ENCODE peak calls at places on chromosomes 2 and 18, in six cellular contexts. C is lower leg skin, I is thoracic aorta, B is mammary epithelial cell, U is AG04449, L is fibroblast of mammary gland. Z is an unnamed sample.

GRCh38 chr2:1047485-1047884 is 96.8 kb downstream of the SNTG2 start:
- DNase-seq in C (no peak), U (no peak), I (no peak), B (no peak), L (peak), Z (no peak)

GRCh38 chr2:121663458-121663857 is 14.2 kb upstream of the CLASP1 start:
- DNase-seq in U (no peak), I (no peak), B (no peak), L (no peak), C (no peak), Z (no peak)

GRCh38 chr2:21256006-21256405 is 132.2 kb downstream of the TDRD15 start:
- DNase-seq in C (peak), B (peak), L (no peak), U (no peak), I (no peak), Z (no peak)

GRCh38 chr2:152071077-152071476 is 27.8 kb downstream of the CACNB4 start:
- DNase-seq in U (no peak), B (no peak), I (no peak), C (no peak), L (no peak), Z (no peak)

GRCh38 chr18:58754544-58755068 is 83.3 kb downstream of the MALT1 start:
- DNase-seq in L (no peak), C (no peak), U (no peak), B (no peak), I (no peak), Z (no peak)

GRCh38 chr18:79512461-79513380 is 117.0 kb downstream of the NFATC1 start:
- DNase-seq in U (no peak), B (no peak), C (peak), L (no peak), I (no peak), Z (no peak)

GRCh38 chr2:12534646-12535263 is 182.0 kb upstream of the TRIB2 start:
- DNase-seq in I (no peak), B (peak), C (no peak), U (peak), L (peak), Z (no peak)

GRCh38 chr2:96251721-96252292 is 14.0 kb downstream of the TMEM127 start:
- DNase-seq in U (peak), I (peak), C (no peak), L (peak), B (peak), Z (peak)

GRCh38 chr2:188600536-188601210 is 309.0 kb downstream of the GULP1 start:
- DNase-seq in B (no peak), L (peak), I (no peak), C (no peak), U (no peak), Z (no peak)

GRCh38 chr2:217277646-217278048 is 417.8 kb upstream of the TNP1 start:
- DNase-seq in C (no peak), U (peak), B (peak), L (peak), I (peak), Z (no peak)

GRCh38 chr2:85792783-85793441 is 39.1 kb downstream of the ATOH8 start:
- DNase-seq in B (peak), I (no peak), U (no peak), C (peak), L (peak), Z (no peak)

GRCh38 chr18:9766076-9766481 is 58.0 kb downstream of the RAB31 start:
- DNase-seq in L (no peak), U (no peak), B (no peak), C (no peak), I (no peak), Z (no peak)

GRCh38 chr18:34153711-34154110 is 71.0 kb downstream of the NOL4 start:
- DNase-seq in U (no peak), L (peak), C (no peak), I (no peak), B (peak), Z (no peak)

GRCh38 chr2:56540467-56540866 is 356.7 kb downstream of the CCDC85A start:
- DNase-seq in I (no peak), L (no peak), B (no peak), U (no peak), C (no peak), Z (no peak)

GRCh38 chr2:240325654-240326031 is 109.8 kb upstream of the GPC1 start:
- DNase-seq in B (peak), I (no peak), U (no peak), C (peak), L (no peak), Z (no peak)

GRCh38 chr2:190636362-190636761 is 12.5 kb upstream of the NAB1 start:
- DNase-seq in I (no peak), U (no peak), L (peak), C (no peak), B (peak), Z (no peak)

GRCh38 chr2:156481295-156481694 is 45.1 kb downstream of the GPD2 start:
- DNase-seq in B (no peak), C (no peak), I (no peak), L (no peak), U (no peak), Z (no peak)

GRCh38 chr2:32719933-32720716 is 92.3 kb downstream of the TTC27 start:
- DNase-seq in U (no peak), L (no peak), C (no peak), B (no peak), I (no peak), Z (no peak)

GRCh38 chr2:197092431-197092830 is 165.9 kb upstream of the PGAP1 start:
- DNase-seq in I (no peak), L (peak), U (peak), B (no peak), C (no peak), Z (no peak)

DNA sequence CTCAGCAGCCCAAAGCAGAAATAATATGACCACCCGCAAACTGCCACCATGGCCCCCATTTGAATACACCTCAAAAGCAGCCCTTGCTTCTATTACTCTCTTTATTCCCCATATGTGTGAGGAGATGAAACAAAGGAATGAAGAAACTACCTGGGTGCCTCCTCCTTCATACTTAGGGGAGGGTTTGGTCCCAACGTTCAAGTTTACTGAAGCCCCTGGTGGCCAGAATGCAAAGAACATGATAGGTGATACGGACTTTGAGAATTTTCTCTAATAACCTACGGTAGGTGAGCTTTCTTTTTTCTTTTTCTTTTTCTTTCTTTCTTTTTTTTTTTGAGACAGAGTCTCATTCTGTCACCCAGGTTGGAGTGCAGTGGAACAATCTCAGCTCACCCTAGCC is 110.3 kb upstream of the FBXO11 start:
- DNase-seq in I (no peak), C (no peak), U (no peak), B (no peak), L (no peak), Z (no peak)
- TF ChIP-seq CTCF in I (no peak), C (no peak), U (no peak), B (no peak), L (peak), Z (peak)

GRCh38 chr2:144504191-144504590 is 15.7 kb downstream of the ZEB2 start:
- DNase-seq in L (no peak), B (no peak), I (no peak), C (no peak), U (no peak), Z (no peak)
- TF ChIP-seq CTCF in L (peak), B (no peak), I (no peak), C (no peak), U (no peak), Z (no peak)

GRCh38 chr18:77701977-77702376 is 452.3 kb downstream of the GALR1 start:
- DNase-seq in B (no peak), U (no peak), C (no peak), L (no peak), I (no peak), Z (no peak)
- TF ChIP-seq CTCF in B (no peak), U (no peak), C (no peak), L (no peak), I (no peak), Z (no peak)

DNA sequence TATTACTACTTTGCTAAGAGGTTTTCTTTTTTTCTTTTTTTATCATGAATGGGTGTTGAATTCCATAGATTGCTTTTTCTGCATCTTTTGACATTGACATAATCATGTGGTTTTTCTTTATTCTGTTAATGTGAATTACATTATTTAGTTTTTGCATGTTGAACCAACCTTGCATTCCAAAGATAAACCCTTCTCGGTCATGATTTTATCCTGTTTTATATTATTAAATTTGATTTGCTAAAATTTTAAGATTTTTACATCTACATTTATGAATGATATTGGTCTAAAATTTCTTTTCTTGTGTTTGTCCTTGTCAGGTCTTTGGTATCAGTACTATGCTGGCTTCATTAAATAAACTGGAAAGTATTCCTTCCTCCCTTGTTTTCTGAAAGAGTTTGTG is 87.5 kb upstream of the FOSL2 start:
- DNase-seq in C (no peak), B (no peak), I (no peak), L (no peak), U (no peak), Z (no peak)
- TF ChIP-seq CTCF in C (no peak), B (no peak), I (no peak), L (no peak), U (no peak), Z (no peak)

DNA sequence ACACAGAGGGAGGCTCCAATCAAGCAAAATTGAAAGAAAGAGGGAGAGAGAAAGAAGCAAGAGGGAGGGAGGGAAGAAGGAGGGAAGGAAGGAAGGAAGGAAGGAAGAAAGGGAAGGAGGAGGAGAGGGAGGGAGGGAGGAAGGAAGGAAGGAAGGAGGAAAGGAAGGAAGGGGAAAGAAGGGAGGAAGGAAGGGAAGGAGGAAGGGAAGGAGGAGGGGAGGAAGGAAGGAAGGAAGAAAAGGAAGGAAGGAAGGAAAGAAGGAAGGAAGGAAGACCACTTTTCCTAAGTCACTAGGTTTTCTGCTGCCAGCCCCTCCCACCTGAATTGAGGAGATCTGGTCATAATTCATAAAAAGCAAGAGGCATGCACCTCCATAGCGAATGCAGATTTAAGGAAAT is 287.0 kb downstream of the SP3 start:
- DNase-seq in U (no peak), C (no peak), B (no peak), L (no peak), I (no peak), Z (no peak)
- TF ChIP-seq CTCF in U (no peak), C (no peak), B (no peak), L (no peak), I (no peak), Z (no peak)

GRCh38 chr2:106886916-106887758 is 1.2 kb upstream of the ST6GAL2 start:
- DNase-seq in C (no peak), L (no peak), I (peak), U (no peak), B (peak), Z (peak)

GRCh38 chr2:106878206-106878605 is 7.8 kb downstream of the ST6GAL2 start:
- DNase-seq in L (no peak), C (peak), I (no peak), U (no peak), B (no peak), Z (no peak)

GRCh38 chr2:106885981-106886915 is at the start of gene ST6GAL2:
- DNase-seq in I (no peak), B (peak), C (no peak), L (no peak), U (no peak), Z (peak)

GRCh38 chr2:106885326-106885725 is 641 bp downstream of the ST6GAL2 start:
- DNase-seq in U (no peak), C (no peak), L (no peak), B (peak), I (no peak), Z (no peak)

DNA sequence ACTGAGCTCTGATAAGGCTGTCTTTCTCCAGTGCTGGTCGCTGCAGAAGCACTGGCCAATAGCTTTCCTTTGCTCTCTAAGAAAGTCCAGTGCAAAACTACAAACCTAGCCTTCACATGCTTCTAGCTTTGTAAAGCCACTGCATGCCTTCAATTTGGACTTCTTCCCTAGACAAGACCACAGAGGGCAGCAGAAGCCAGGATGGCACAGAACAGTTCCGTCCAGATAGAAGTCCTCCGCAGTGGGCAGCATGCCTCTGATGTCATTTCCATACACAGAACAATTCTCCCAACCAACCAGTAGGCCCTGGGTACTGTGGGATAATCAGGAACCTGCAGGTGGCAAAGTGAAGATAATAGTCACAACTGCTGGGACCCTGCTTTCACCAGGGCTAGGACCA is 3.3 kb downstream of the ST6GAL2 start:
- DNase-seq in L (no peak), I (no peak), C (peak), U (no peak), B (no peak), Z (no peak)
- TF ChIP-seq CTCF in L (no peak), I (no peak), C (no peak), U (peak), B (no peak), Z (no peak)

GRCh38 chr2:166376488-166376828 is 714 bp upstream of the SCN9A start:
- DNase-seq in L (no peak), C (no peak), B (no peak), U (no peak), I (no peak), Z (no peak)

GRCh38 chr2:166373951-166374350 is 1.8 kb downstream of the SCN9A start:
- DNase-seq in U (no peak), I (no peak), L (peak), C (no peak), B (peak), Z (no peak)

GRCh38 chr2:166375205-166375735 is 474 bp downstream of the SCN9A start:
- DNase-seq in U (no peak), C (no peak), B (no peak), L (peak), I (no peak), Z (no peak)

GRCh38 chr2:166376873-166377272 is 1.1 kb upstream of the SCN9A start:
- DNase-seq in B (no peak), C (no peak), I (no peak), L (no peak), U (no peak), Z (no peak)

DNA sequence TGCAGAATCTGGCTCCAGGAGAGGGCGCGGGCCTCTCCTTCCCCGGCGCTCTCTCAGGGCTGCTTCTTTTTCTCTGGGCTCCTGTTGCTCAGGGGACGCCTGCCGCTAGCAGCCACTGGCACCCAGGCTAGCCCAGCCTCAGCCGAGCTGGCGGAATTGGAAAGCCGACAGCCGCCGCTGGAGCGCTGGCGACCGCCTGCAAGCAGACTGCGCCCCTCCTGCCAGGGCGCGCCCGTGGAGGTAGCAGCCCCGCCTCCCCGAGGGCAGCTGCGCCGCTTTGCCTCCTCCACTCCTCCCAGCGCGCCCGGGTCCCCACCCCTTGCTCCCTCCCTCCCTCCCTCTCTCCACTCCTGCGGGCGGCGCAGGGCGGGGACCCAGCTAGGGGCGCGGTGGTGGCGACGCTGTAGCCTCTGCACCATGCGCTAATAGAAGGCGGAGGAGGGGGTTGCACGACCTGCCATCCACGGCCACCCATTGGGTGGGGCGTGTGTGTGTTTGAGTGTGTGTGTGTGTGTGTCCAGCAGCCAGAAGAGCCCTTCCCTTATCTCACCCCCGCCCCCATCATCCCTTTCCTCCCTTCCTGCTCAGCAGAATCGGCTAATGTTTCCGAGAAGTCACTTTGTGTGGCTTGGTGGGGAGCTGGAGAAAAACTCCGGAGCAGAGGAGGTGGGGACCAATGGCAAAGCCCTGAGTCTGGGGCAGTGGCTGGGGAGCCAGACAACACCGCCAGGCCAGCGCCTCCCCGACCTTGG is at the start of gene SCN9A:
- DNase-seq in C (peak), L (peak), B (peak), U (no peak), I (peak), Z (peak)
- TF ChIP-seq CTCF in C (no peak), L (no peak), B (no peak), U (no peak), I (no peak), Z (no peak)

GRCh38 chr2:119126650-119127049 is 31.9 kb downstream of the C1QL2 start:
- DNase-seq in B (peak), U (no peak), L (peak), I (no peak), C (no peak), Z (peak)
- TF ChIP-seq CTCF in B (peak), U (peak), L (peak), I (no peak), C (no peak), Z (peak)

DNA sequence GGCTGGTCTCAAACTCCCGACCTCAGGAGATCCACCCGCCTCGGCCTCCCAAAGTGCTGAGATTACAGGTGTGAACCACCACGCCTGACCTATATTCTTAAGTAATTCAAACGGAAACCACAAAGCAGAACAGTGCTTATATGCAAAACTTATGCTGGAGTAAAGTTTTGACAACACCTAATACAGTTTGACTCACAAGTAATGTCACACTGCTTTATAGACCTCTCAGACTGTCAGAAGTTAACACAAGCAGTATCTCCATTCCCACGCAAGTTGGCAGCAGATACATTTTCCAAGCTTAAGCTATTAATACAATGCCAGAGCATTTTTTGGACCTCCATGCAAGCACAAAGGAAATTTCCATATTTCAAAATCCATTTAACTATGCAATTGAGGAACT is 21.1 kb upstream of the SANBR start:
- DNase-seq in I (no peak), B (no peak), L (peak), U (no peak), C (no peak), Z (no peak)
- TF ChIP-seq CTCF in I (no peak), B (no peak), L (no peak), U (no peak), C (no peak), Z (no peak)

Z was measured in nephron progenitor cell.